ENCODE peak calls at places on chromosomes 1 and 21, in seven cellular contexts. Y is cardiac muscle cell, R is thyroid gland, A is NCI-H460, K is right atrium auricular region, C is ACHN, I is A549. D is an unnamed sample.

GRCh38 chr1:5620997-5621396 is 371.2 kb downstream of the NPHP4 start:
- DNase-seq in Y (no peak), R (peak; percentile 14), A (no peak), K (no peak), C (peak; percentile 14), I (peak; percentile 25), D (no peak)

GRCh38 chr21:42308914-42309752 is 6.1 kb downstream of the TFF3 start:
- DNase-seq in Y (no peak), R (no peak), A (no peak), K (no peak), C (no peak), I (no peak), D (no peak)

GRCh38 chr1:240122639-240123604 is 31.2 kb downstream of the FMN2 start:
- DNase-seq in Y (no peak), R (peak; percentile 62), A (no peak), K (no peak), C (no peak), I (no peak), D (no peak)

GRCh38 chr1:33256335-33256700 is at the start of gene ZNF362:
- DNase-seq in Y (peak; percentile 73), R (peak; percentile 59), A (peak; percentile 17), K (no peak), C (peak; percentile 55), I (peak; percentile 50), D (peak; percentile 35)

GRCh38 chr1:155178441-155179106 is 4.9 kb downstream of the TRIM46 start:
- DNase-seq in Y (no peak), R (no peak), A (no peak), K (no peak), C (no peak), I (no peak), D (no peak)

GRCh38 chr1:9320520-9321479 is 28.1 kb downstream of the SPSB1 start:
- DNase-seq in Y (no peak), R (no peak), A (no peak), K (no peak), C (no peak), I (no peak), D (no peak)

GRCh38 chr1:32939655-32940371 is 24.8 kb downstream of the RNF19B start:
- DNase-seq in Y (peak; percentile 95), R (no peak), A (no peak), K (peak; percentile 68), C (no peak), I (no peak), D (no peak)

GRCh38 chr1:231600461-231600976 is 26.1 kb upstream of the DISC1 start:
- DNase-seq in Y (peak; percentile 40), R (no peak), A (no peak), K (no peak), C (no peak), I (no peak), D (no peak)

GRCh38 chr1:230215049-230215448 is 148.0 kb downstream of the GALNT2 start:
- DNase-seq in Y (peak; percentile 88), R (peak; percentile 38), A (no peak), K (peak; percentile 81), C (peak; percentile 5), I (no peak), D (no peak)

GRCh38 chr1:174248041-174248440 is 88.7 kb downstream of the RABGAP1L start:
- DNase-seq in Y (no peak), R (no peak), A (no peak), K (no peak), C (no peak), I (no peak), D (no peak)

GRCh38 chr1:115723756-115724155 is 44.8 kb downstream of the CASQ2 start:
- DNase-seq in Y (no peak), R (no peak), A (no peak), K (no peak), C (no peak), I (no peak), D (no peak)

GRCh38 chr21:44051462-44051941 is 39.4 kb downstream of the TRAPPC10 start:
- DNase-seq in Y (peak; percentile 90), R (no peak), A (no peak), K (peak; percentile 62), C (no peak), I (no peak), D (peak; percentile 45)

GRCh38 chr1:36159614-36160387 is 3.8 kb downstream of the MAP7D1 start:
- DNase-seq in Y (no peak), R (no peak), A (no peak), K (no peak), C (no peak), I (no peak), D (peak; percentile 66)

GRCh38 chr1:184596950-184597651 is 157.6 kb downstream of the EDEM3 start:
- DNase-seq in Y (no peak), R (no peak), A (no peak), K (no peak), C (no peak), I (no peak), D (no peak)

GRCh38 chr1:115141145-115141454 is 51.8 kb upstream of the TSPAN2 start:
- DNase-seq in Y (no peak), R (no peak), A (no peak), K (no peak), C (no peak), I (no peak), D (no peak)

GRCh38 chr1:200150721-200151120 is 123.2 kb downstream of the NR5A2 start:
- DNase-seq in Y (peak; percentile 52), R (peak; percentile 80), A (peak; percentile 37), K (no peak), C (peak; percentile 42), I (peak; percentile 76), D (no peak)

GRCh38 chr1:207327994-207328393 is 6.5 kb downstream of the CD55 start:
- DNase-seq in Y (peak; percentile 90), R (no peak), A (no peak), K (no peak), C (no peak), I (no peak), D (no peak)